ENCODE peak calls at places on chromosome 22, in six cellular contexts. Y, H, V, U, G and F are unnamed samples.

GRCh38 chr22:27850000-27850465 is 48.5 kb upstream of the MN1 start:
- DNase-seq in U (no peak), V (no peak), Y (no peak), G (no peak), H (no peak), F (no peak)

GRCh38 chr22:37472418-37473006 is 13.7 kb downstream of the MFNG start:
- DNase-seq in H (no peak), U (peak; percentile 57), G (no peak), Y (peak; percentile 19), V (no peak), F (peak; percentile 32)

GRCh38 chr22:24095816-24096215 is 84.7 kb downstream of the CABIN1 start:
- DNase-seq in V (no peak), Y (no peak), H (no peak), G (no peak), U (no peak), F (no peak)

GRCh38 chr22:42544686-42545085 is 9.1 kb upstream of the SERHL2 start:
- DNase-seq in V (no peak), U (no peak), G (no peak), Y (no peak), H (no peak), F (no peak)

GRCh38 chr22:46996595-46997310 is 234.3 kb downstream of the TBC1D22A start:
- DNase-seq in U (no peak), H (no peak), Y (no peak), V (no peak), G (no peak), F (no peak)

GRCh38 chr22:17444204-17444504 is 74.9 kb downstream of the CECR2 start:
- DNase-seq in Y (no peak), H (no peak), G (no peak), V (no peak), U (no peak), F (no peak)

GRCh38 chr22:42418811-42419243 is 13.4 kb downstream of the NFAM1 start:
- DNase-seq in G (no peak), V (no peak), H (no peak), Y (no peak), U (no peak), F (no peak)

GRCh38 chr22:29072979-29073617 is at the start of gene KREMEN1:
- DNase-seq in H (no peak), U (no peak), Y (no peak), G (no peak), V (no peak), F (no peak)

GRCh38 chr22:25061605-25062377 is 109.3 kb downstream of the KIAA1671 start:
- DNase-seq in Y (no peak), U (no peak), H (peak; percentile 63), V (no peak), G (no peak), F (peak; percentile 29)

GRCh38 chr22:39308614-39309363 is 10.6 kb downstream of the RPL3 start:
- DNase-seq in V (no peak), G (no peak), U (no peak), H (peak; percentile 89), Y (no peak), F (peak; percentile 73)

GRCh38 chr22:28917747-28918543 is 34.6 kb downstream of the ZNRF3 start:
- DNase-seq in V (no peak), Y (no peak), G (no peak), U (peak; percentile 86), H (peak; percentile 38), F (no peak)

GRCh38 chr22:47102648-47103047 is 340.2 kb downstream of the TBC1D22A start:
- DNase-seq in Y (no peak), G (no peak), V (no peak), U (no peak), H (no peak), F (no peak)

GRCh38 chr22:42814215-42814614 is 42.9 kb downstream of the ARFGAP3 start:
- DNase-seq in H (no peak), Y (no peak), G (no peak), U (no peak), V (no peak), F (no peak)

GRCh38 chr22:50606561-50607365 is 6.2 kb downstream of the MAPK8IP2 start:
- DNase-seq in U (no peak), Y (no peak), G (no peak), V (no peak), H (no peak), F (no peak)

GRCh38 chr22:28815729-28816128 is 15.4 kb upstream of the XBP1 start:
- DNase-seq in V (no peak), H (no peak), Y (no peak), U (no peak), G (no peak), F (no peak)

GRCh38 chr22:39947488-39948216 is 12.5 kb upstream of the TMA7B start:
- DNase-seq in U (peak; percentile 25), V (no peak), G (no peak), Y (no peak), H (no peak), F (no peak)

GRCh38 chr22:18088825-18089568 is 11.2 kb downstream of the PEX26 start:
- DNase-seq in G (peak; percentile 35), Y (no peak), H (no peak), V (no peak), U (no peak), F (no peak)

GRCh38 chr22:30181459-30182353 is 64.9 kb downstream of the LIF start:
- DNase-seq in H (no peak), U (no peak), V (no peak), G (no peak), Y (no peak), F (no peak)

GRCh38 chr22:30183861-30184278 is 62.7 kb downstream of the LIF start:
- DNase-seq in H (no peak), Y (no peak), U (no peak), G (no peak), V (no peak), F (no peak)

GRCh38 chr22:30183271-30183670 is 63.3 kb downstream of the LIF start:
- DNase-seq in G (no peak), V (no peak), U (no peak), H (no peak), Y (no peak), F (no peak)

GRCh38 chr22:30182833-30183232 is 63.7 kb downstream of the LIF start:
- DNase-seq in G (no peak), H (no peak), V (no peak), U (no peak), Y (no peak), F (no peak)

GRCh38 chr22:30182365-30182764 is 64.2 kb downstream of the LIF start:
- DNase-seq in G (no peak), V (no peak), H (no peak), Y (no peak), U (no peak), F (no peak)
- H3K27ac ChIP-seq in G (no peak overlapping the region), V (no peak overlapping the region), H (no peak overlapping the region), Y (no peak overlapping the region), U (no peak overlapping the region), F (no peak overlapping the region)

GRCh38 chr22:49107961-49108530 is 719.6 kb downstream of the BRD1 start:
- DNase-seq in G (no peak), U (no peak), V (no peak), H (no peak), Y (no peak), F (no peak)
- TF ChIP-seq CTCF in G (no peak), U (no peak), V (no peak), H (no peak), Y (no peak), F (no peak)

GRCh38 chr22:19929586-19930302 is 11.8 kb upstream of the COMT start:
- DNase-seq in H (no peak), V (no peak), G (no peak), U (no peak), Y (no peak), F (no peak)

GRCh38 chr22:19930537-19931486 is 10.8 kb upstream of the COMT start:
- DNase-seq in V (no peak), Y (no peak), U (no peak), G (no peak), H (no peak), F (no peak)

GRCh38 chr22:19931514-19931913 is 10.1 kb upstream of the COMT start:
- DNase-seq in V (no peak), H (no peak), Y (no peak), G (no peak), U (no peak), F (no peak)

GRCh38 chr22:19927696-19928095 is 13.9 kb upstream of the COMT start:
- DNase-seq in G (no peak), H (no peak), Y (no peak), V (no peak), U (no peak), F (no peak)

DNA sequence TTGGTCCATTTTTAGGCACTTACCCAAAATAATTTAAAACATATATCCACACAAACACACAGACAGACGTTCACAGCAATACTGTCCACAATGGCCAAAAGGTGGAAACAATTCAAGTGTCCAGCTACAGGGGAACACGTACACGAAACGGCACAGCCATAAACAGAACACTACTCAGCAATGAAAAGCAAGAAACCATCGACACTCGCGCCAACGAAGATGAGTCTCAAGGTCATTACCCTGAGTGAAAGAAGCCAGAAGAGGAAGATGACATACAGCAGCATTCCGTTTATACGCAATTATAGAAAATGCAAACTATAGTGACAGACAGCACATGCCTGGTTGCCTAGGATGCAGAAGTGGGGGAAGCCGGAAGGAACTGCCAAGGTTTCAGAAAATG is 13.4 kb upstream of the COMT start:
- DNase-seq in H (no peak), G (no peak), V (no peak), U (no peak), Y (no peak), F (no peak)
- H3K27ac ChIP-seq in H (no peak overlapping the region), G (no peak overlapping the region), V (no peak overlapping the region), U (no peak overlapping the region), Y (no peak overlapping the region), F (no peak overlapping the region)

DNA sequence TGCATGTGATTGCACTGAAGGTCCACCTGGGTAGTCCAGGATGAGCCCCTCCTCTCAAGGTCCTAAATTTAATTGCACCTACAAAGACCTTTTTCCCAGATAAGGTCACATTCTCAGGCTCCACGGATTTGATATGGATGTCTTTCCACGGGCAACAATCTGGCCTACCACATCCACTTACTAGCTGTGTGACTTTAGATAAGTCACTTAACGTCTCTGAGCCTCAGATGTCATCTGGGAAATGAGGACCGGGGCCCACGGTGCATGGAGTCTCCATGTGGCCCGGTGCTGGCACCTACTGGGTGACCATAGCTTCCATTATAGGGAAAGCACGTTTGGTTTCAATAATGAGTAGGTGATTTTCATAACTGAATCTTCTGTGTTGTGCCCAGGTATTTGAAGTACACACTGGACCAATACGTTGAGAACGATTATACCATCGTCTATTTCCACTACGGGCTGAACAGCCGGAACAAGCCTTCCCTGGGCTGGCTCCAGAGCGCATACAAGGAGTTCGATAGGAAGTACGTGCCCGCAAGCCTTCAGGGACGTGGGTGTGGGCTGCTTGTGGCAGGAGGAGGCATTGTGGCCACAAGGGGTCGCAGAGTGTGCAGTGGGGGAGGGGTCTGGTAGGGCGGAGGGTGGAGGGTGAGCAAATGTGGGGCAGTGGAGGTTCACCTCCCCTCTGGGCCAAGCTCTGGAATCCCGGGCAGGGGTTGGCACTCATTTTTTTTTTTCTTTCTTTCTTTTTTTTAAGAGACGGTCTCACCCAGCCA is 55.7 kb downstream of the ARHGAP8 start:
- DNase-seq in G (no peak), H (no peak), Y (no peak), U (peak; percentile 33), V (no peak), F (no peak)
- TF ChIP-seq CTCF in G (no peak), H (peak; percentile 32), Y (no peak), U (no peak), V (no peak), F (no peak)

DNA sequence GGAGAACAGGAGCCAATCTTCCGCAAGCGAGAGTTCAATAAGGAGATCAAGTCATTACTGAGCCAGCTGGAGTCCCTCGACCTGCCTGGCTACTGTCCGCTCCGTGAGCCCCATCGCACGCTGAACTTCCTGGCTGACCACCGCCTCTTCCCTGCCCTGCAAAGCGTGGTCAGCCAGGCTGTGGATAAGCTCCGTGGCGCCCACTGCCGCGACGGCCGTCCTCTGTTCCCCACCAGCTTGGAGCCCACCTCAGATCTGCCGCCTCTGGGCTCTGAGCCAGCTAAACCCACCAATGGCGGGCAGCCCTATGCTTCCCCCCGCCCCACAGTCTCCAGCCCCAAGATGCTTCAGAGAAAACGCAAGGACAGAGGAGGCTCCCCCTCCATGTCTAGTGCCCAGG is 2.3 kb downstream of the CCDC116 start:
- DNase-seq in V (no peak), U (no peak), H (no peak), G (no peak), Y (no peak), F (no peak)
- H3K27ac ChIP-seq in V (no peak overlapping the region), U (no peak overlapping the region), H (no peak overlapping the region), G (no peak overlapping the region), Y (no peak overlapping the region), F (no peak overlapping the region)